ENCODE peak calls at places on chromosome 15, in four cellular contexts. E is HepG2, C is A549, Y is K562. M is an unnamed sample.

GRCh38 chr15:81297147-81297572 is 26.8 kb downstream of the STARD5 start:
- DNase-seq in E (no peak), Y (no peak), C (no peak), M (no peak)

GRCh38 chr15:48653913-48654630 is 8.6 kb upstream of the FBN1 start:
- DNase-seq in E (no peak), Y (no peak), C (no peak), M (no peak)

GRCh38 chr15:80059786-80060489 is 462 bp downstream of the ZFAND6 start:
- DNase-seq in Y (peak; percentile 91), E (peak; percentile 24), C (peak; percentile 72), M (no peak)

GRCh38 chr15:55775316-55775715 is 32.4 kb upstream of the PRTG start:
- DNase-seq in C (no peak), E (no peak), Y (no peak), M (no peak)

GRCh38 chr15:48861813-48862431 is 16.0 kb upstream of the EID1 start:
- DNase-seq in E (peak; percentile 57), Y (peak; percentile 41), C (peak; percentile 10), M (no peak)

GRCh38 chr15:40308844-40309189 is 1.1 kb upstream of the PLCB2 start:
- DNase-seq in Y (peak; percentile 35), E (no peak), C (no peak), M (no peak)

GRCh38 chr15:43410572-43411214 is 39.8 kb downstream of the TUBGCP4 start:
- DNase-seq in Y (peak; percentile 51), E (no peak), C (no peak), M (no peak)

GRCh38 chr15:74723754-74724334 is 1.5 kb downstream of the CYP1A1 start:
- DNase-seq in E (peak; percentile 82), C (peak; percentile 51), Y (peak; percentile 64), M (no peak)

DNA sequence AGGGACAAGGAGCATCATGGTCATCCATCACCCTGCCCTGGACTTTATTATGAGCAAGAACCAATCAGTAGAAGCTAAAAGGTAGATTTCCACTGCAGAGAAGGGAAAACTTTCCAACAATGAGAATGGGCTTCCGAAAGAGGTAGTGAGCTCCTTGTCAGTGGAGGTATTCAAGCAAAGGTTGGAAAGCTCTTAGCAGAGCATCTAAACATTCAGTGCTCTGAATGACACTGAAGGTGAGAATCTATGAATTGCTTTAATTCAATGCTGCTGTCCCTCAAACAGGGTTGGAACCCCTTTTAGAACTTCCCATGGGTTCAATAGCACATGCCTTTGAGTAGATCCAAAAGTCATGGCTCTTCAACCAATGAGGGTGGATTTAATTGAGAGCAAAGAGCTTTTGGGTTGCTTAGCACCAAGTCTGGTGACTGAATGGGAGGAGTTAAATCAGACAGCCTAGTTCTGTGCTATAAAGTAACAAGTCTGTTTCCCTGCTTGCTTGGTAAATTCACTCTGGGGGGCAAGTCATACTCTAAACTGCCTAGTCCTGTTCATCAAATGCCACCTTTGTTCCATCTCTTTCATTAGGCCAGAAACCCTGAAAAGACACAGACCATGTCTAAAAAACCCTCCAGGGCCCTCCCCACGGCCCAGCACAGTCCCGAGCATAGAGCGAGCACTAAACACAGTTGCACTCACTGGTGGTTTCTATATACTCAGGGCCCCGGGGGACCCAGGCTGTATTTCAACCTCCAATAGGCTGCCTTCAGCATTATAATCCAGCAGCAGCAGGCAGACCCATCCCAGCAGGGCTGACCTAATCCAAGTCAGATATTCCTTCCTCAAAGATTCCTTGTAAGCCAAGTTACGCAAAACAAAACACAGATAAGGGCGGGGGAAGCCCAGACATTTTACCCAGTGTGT is 161.2 kb downstream of the MEGF11 start:
- DNase-seq in E (no peak), C (no peak), Y (no peak), M (no peak)
- TF ChIP-seq BHLHE40 in E (no peak), C (no peak), Y (no peak), M (no peak)

GRCh38 chr15:90221251-90221900 is 12.4 kb downstream of the CIB1 start:
- DNase-seq in C (peak; percentile 95), E (peak; percentile 67), Y (no peak), M (no peak)
- TF ChIP-seq POLR2AphosphoS2 in C (no peak), E (no peak), Y (no peak), M (no peak)

GRCh38 chr15:25849431-25849921 is 13.7 kb downstream of the ATP10A start:
- DNase-seq in Y (no peak), C (no peak), E (no peak), M (no peak)

GRCh38 chr15:25852027-25852426 is 11.1 kb downstream of the ATP10A start:
- DNase-seq in C (no peak), E (no peak), Y (no peak), M (no peak)

GRCh38 chr15:25850154-25851111 is 12.7 kb downstream of the ATP10A start:
- DNase-seq in E (peak; percentile 74), C (peak; percentile 60), Y (peak; percentile 71), M (peak; percentile 28)

GRCh38 chr15:25848769-25849430 is 14.2 kb downstream of the ATP10A start:
- DNase-seq in E (no peak), C (no peak), Y (no peak), M (no peak)

GRCh38 chr15:25852696-25853524 is 10.2 kb downstream of the ATP10A start:
- DNase-seq in Y (no peak), C (no peak), E (no peak), M (no peak)
- TF ChIP-seq BHLHE40 in Y (no peak), C (no peak), E (no peak), M (no peak)

DNA sequence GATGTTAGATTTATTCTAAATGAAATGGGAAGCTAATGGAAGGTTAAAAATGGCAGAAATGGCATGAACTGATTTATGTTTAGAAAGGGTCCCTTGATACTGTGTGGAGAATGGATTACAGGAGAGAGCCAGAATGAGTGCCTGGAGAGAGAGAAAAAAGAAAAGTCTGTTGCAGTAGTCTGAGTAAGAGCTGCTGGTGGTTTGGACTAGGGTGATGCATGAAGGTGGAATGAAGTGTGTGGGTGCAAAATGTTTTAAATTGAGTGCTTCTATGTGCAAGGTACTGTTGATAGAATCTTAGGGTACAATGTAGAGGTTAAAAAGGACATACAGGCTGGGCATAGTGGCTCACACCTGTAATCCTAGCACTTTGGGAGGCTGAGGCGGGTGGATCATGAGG is 11.4 kb upstream of the MGA start:
- DNase-seq in C (no peak), E (no peak), Y (no peak), M (no peak)
- TF ChIP-seq POLR2AphosphoS2 in C (no peak), E (no peak), Y (no peak), M (no peak)

DNA sequence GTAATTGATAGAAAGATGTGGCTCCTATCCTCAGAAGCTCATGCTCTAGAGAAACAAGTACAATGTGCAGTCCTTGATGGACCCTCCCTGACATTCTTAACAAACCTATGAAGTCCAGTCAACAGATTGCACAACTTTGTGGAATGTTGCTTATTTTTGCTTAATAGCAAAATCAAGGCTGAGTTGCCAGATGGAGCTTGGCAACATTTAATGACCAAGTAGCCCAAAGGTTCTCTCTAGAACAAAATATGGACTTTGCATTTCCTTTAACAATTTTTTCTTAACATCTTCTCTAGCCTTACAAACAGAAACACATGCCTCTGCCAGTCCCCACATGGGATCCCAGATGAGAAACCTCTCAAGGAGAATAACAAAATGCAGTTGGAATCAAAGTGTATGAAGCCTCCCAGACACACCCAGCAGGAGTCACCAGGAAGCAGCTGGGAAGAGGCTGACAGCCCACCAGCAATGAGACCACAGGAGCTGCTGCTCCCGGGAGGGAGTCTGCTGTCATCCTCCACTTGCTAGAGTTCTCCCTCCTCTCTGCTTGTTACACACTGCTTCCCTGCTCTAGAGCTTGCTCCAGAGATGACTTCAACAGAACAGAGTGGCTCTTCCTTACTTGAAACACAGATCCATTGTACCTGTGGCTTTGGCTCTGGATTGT is 422.4 kb upstream of the CDIN1 start:
- DNase-seq in Y (no peak), C (no peak), E (peak; percentile 23), M (no peak)
- TF ChIP-seq BHLHE40 in Y (no peak), C (no peak), E (no peak), M (no peak)

DNA sequence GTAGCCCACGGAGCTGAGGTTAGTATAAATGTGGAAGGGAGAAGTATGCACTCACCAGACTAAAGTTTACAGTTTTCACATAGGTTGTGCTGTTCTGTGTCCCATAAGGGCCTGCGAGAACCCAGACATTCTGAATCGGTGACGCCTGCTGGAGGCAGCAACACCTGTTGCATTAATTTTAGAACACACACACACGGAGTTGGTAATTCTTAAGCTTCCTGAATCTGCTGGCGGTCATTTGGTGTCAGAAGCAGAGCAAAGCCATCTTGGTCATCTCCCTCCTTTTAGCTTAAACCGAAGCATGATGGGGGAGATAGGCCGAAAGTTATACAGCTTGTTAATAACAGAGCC is 41.1 kb upstream of the AP3B2 start:
- DNase-seq in Y (peak; percentile 27), E (no peak), C (peak; percentile 33), M (peak; percentile 4)
- TF ChIP-seq POLR2AphosphoS2 in Y (no peak), E (no peak), C (no peak), M (no peak)

GRCh38 chr15:75736256-75736655 is 23.6 kb upstream of the CSPG4 start:
- DNase-seq in E (no peak), Y (no peak), C (no peak), M (no peak)
- TF ChIP-seq BHLHE40 in E (no peak), Y (no peak), C (no peak), M (no peak)

GRCh38 chr15:69530234-69530633 is 77.6 kb downstream of the RPLP1 start:
- DNase-seq in Y (no peak), E (no peak), C (no peak), M (no peak)

GRCh38 chr15:69532066-69532465 is 79.4 kb downstream of the RPLP1 start:
- DNase-seq in E (no peak), Y (no peak), C (no peak), M (no peak)

GRCh38 chr15:69532856-69533255 is 80.2 kb downstream of the RPLP1 start:
- DNase-seq in E (no peak), C (no peak), Y (no peak), M (no peak)

GRCh38 chr15:69533504-69533903 is 80.9 kb downstream of the RPLP1 start:
- DNase-seq in E (no peak), Y (no peak), C (no peak), M (no peak)

GRCh38 chr15:69531302-69532027 is 78.8 kb downstream of the RPLP1 start:
- DNase-seq in C (no peak), E (no peak), Y (no peak), M (no peak)
- TF ChIP-seq POLR2AphosphoS2 in C (no peak), E (no peak), Y (no peak), M (no peak)

GRCh38 chr15:38890194-38890593 is 325.6 kb upstream of the RASGRP1 start:
- DNase-seq in E (no peak), C (no peak), Y (no peak), M (no peak)
- TF ChIP-seq BHLHE40 in E (no peak), C (no peak), Y (no peak), M (no peak)

DNA sequence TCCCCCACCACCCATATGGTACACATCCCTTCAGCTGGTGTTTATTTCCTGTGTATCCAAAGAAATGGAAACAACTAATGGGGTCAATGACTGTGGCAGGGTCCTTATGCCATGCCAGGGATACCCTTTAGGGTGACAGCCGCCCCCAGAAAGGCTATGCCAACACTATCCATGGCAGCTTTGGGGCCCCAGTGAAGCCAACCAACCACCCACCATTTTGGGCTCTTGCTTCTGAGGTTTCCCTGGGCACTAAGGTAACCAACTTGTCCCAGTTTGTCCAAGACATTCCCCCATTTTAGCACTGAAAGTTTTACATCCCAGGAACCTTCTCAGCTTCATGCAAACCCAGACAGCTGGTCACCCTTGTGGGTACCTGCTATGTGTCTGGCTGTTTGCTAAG is 233.1 kb downstream of the VPS13C start:
- DNase-seq in E (no peak), Y (no peak), C (no peak), M (no peak)
- TF ChIP-seq POLR2AphosphoS2 in E (no peak), Y (no peak), C (no peak), M (no peak)